ENCODE peak calls at places on chromosomes 5 and 9, in ten cellular contexts. One of them, this sample, is unnamed.

GRCh38 chr5:80125022-80125961 is 90.1 kb downstream of the THBS4 start:
- DNase-seq in nephron progenitor cell: no peak
- DNase-seq in cardiac muscle cell: no peak
- DNase-seq in activated naive CD4-positive, alpha-beta T cell treated with anti-CD3 and anti-CD28 coated beads for 36 hours: no peak
- DNase-seq in GM13977: peak
- DNase-seq in NCI-H460: no peak
- DNase-seq in psoas muscle: no peak
- DNase-seq in vagina: no peak
- DNase-seq in activated T-helper 1 cell treated with Interleukin-2 at 50 U/mL for 16 hours: no peak
- DNase-seq in T-helper 9 cell: no peak
- DNase-seq in this sample: no peak

GRCh38 chr5:169873642-169874041 is 106.7 kb downstream of the INSYN2B start:
- DNase-seq in nephron progenitor cell: no peak
- DNase-seq in cardiac muscle cell: peak
- DNase-seq in activated naive CD4-positive, alpha-beta T cell treated with anti-CD3 and anti-CD28 coated beads for 36 hours: no peak
- DNase-seq in GM13977: no peak
- DNase-seq in NCI-H460: no peak
- DNase-seq in psoas muscle: peak
- DNase-seq in vagina: no peak
- DNase-seq in activated T-helper 1 cell treated with Interleukin-2 at 50 U/mL for 16 hours: no peak
- DNase-seq in T-helper 9 cell: no peak
- DNase-seq in this sample: no peak

GRCh38 chr9:137971477-137972138 is 94.0 kb downstream of the CACNA1B start:
- DNase-seq in nephron progenitor cell: no peak
- DNase-seq in cardiac muscle cell: no peak
- DNase-seq in activated naive CD4-positive, alpha-beta T cell treated with anti-CD3 and anti-CD28 coated beads for 36 hours: no peak
- DNase-seq in GM13977: no peak
- DNase-seq in NCI-H460: no peak
- DNase-seq in psoas muscle: peak
- DNase-seq in vagina: peak
- DNase-seq in activated T-helper 1 cell treated with Interleukin-2 at 50 U/mL for 16 hours: no peak
- DNase-seq in T-helper 9 cell: no peak
- DNase-seq in this sample: no peak

GRCh38 chr5:151381899-151382298 is 34.5 kb upstream of the SLC36A2 start:
- DNase-seq in nephron progenitor cell: no peak
- DNase-seq in cardiac muscle cell: no peak
- DNase-seq in activated naive CD4-positive, alpha-beta T cell treated with anti-CD3 and anti-CD28 coated beads for 36 hours: no peak
- DNase-seq in GM13977: no peak
- DNase-seq in NCI-H460: no peak
- DNase-seq in psoas muscle: no peak
- DNase-seq in vagina: no peak
- DNase-seq in activated T-helper 1 cell treated with Interleukin-2 at 50 U/mL for 16 hours: no peak
- DNase-seq in T-helper 9 cell: no peak
- DNase-seq in this sample: no peak

GRCh38 chr9:114174876-114175771 is 19.8 kb downstream of the COL27A1 start:
- DNase-seq in nephron progenitor cell: no peak
- DNase-seq in cardiac muscle cell: peak
- DNase-seq in activated naive CD4-positive, alpha-beta T cell treated with anti-CD3 and anti-CD28 coated beads for 36 hours: no peak
- DNase-seq in GM13977: no peak
- DNase-seq in NCI-H460: no peak
- DNase-seq in psoas muscle: peak
- DNase-seq in vagina: no peak
- DNase-seq in activated T-helper 1 cell treated with Interleukin-2 at 50 U/mL for 16 hours: no peak
- DNase-seq in T-helper 9 cell: no peak
- DNase-seq in this sample: no peak

GRCh38 chr5:2129581-2130272 is 247.0 kb upstream of the IRX4 start:
- DNase-seq in nephron progenitor cell: no peak
- DNase-seq in cardiac muscle cell: no peak
- DNase-seq in activated naive CD4-positive, alpha-beta T cell treated with anti-CD3 and anti-CD28 coated beads for 36 hours: no peak
- DNase-seq in GM13977: no peak
- DNase-seq in NCI-H460: no peak
- DNase-seq in psoas muscle: no peak
- DNase-seq in vagina: no peak
- DNase-seq in activated T-helper 1 cell treated with Interleukin-2 at 50 U/mL for 16 hours: no peak
- DNase-seq in T-helper 9 cell: no peak
- DNase-seq in this sample: no peak

GRCh38 chr5:121503111-121503840 is 348.4 kb upstream of the FTMT start:
- DNase-seq in nephron progenitor cell: peak
- DNase-seq in cardiac muscle cell: peak
- DNase-seq in activated naive CD4-positive, alpha-beta T cell treated with anti-CD3 and anti-CD28 coated beads for 36 hours: no peak
- DNase-seq in GM13977: no peak
- DNase-seq in NCI-H460: no peak
- DNase-seq in psoas muscle: no peak
- DNase-seq in vagina: no peak
- DNase-seq in activated T-helper 1 cell treated with Interleukin-2 at 50 U/mL for 16 hours: no peak
- DNase-seq in T-helper 9 cell: no peak
- DNase-seq in this sample: no peak

GRCh38 chr9:134475051-134475790 is 149.0 kb downstream of the RXRA start:
- DNase-seq in nephron progenitor cell: no peak
- DNase-seq in cardiac muscle cell: peak
- DNase-seq in activated naive CD4-positive, alpha-beta T cell treated with anti-CD3 and anti-CD28 coated beads for 36 hours: peak
- DNase-seq in GM13977: peak
- DNase-seq in NCI-H460: no peak
- DNase-seq in psoas muscle: peak
- DNase-seq in vagina: no peak
- DNase-seq in activated T-helper 1 cell treated with Interleukin-2 at 50 U/mL for 16 hours: no peak
- DNase-seq in T-helper 9 cell: no peak
- DNase-seq in this sample: peak

GRCh38 chr9:88378317-88378716 is 9.9 kb upstream of the SPIN1 start:
- DNase-seq in nephron progenitor cell: no peak
- DNase-seq in cardiac muscle cell: peak
- DNase-seq in activated naive CD4-positive, alpha-beta T cell treated with anti-CD3 and anti-CD28 coated beads for 36 hours: no peak
- DNase-seq in GM13977: no peak
- DNase-seq in NCI-H460: no peak
- DNase-seq in psoas muscle: no peak
- DNase-seq in vagina: no peak
- DNase-seq in activated T-helper 1 cell treated with Interleukin-2 at 50 U/mL for 16 hours: no peak
- DNase-seq in T-helper 9 cell: no peak
- DNase-seq in this sample: no peak

GRCh38 chr9:72006481-72006880 is 53.9 kb downstream of the C9orf57 start:
- DNase-seq in nephron progenitor cell: no peak
- DNase-seq in cardiac muscle cell: no peak
- DNase-seq in activated naive CD4-positive, alpha-beta T cell treated with anti-CD3 and anti-CD28 coated beads for 36 hours: no peak
- DNase-seq in GM13977: no peak
- DNase-seq in NCI-H460: no peak
- DNase-seq in psoas muscle: no peak
- DNase-seq in vagina: no peak
- DNase-seq in activated T-helper 1 cell treated with Interleukin-2 at 50 U/mL for 16 hours: no peak
- DNase-seq in T-helper 9 cell: no peak
- DNase-seq in this sample: peak

GRCh38 chr5:124651663-124652513 is 94.6 kb downstream of the ZNF608 start:
- DNase-seq in nephron progenitor cell: peak
- DNase-seq in cardiac muscle cell: peak
- DNase-seq in activated naive CD4-positive, alpha-beta T cell treated with anti-CD3 and anti-CD28 coated beads for 36 hours: no peak
- DNase-seq in GM13977: peak
- DNase-seq in NCI-H460: peak
- DNase-seq in psoas muscle: peak
- DNase-seq in vagina: no peak
- DNase-seq in activated T-helper 1 cell treated with Interleukin-2 at 50 U/mL for 16 hours: no peak
- DNase-seq in T-helper 9 cell: no peak
- DNase-seq in this sample: peak

GRCh38 chr5:180467028-180467427 is 27.2 kb upstream of the CNOT6 start:
- DNase-seq in nephron progenitor cell: no peak
- DNase-seq in cardiac muscle cell: peak
- DNase-seq in activated naive CD4-positive, alpha-beta T cell treated with anti-CD3 and anti-CD28 coated beads for 36 hours: no peak
- DNase-seq in GM13977: no peak
- DNase-seq in NCI-H460: peak
- DNase-seq in psoas muscle: peak
- DNase-seq in vagina: no peak
- DNase-seq in activated T-helper 1 cell treated with Interleukin-2 at 50 U/mL for 16 hours: no peak
- DNase-seq in T-helper 9 cell: no peak
- DNase-seq in this sample: peak

GRCh38 chr5:173472164-173472563 is 143.9 kb upstream of the STC2 start:
- DNase-seq in nephron progenitor cell: no peak
- DNase-seq in cardiac muscle cell: peak
- DNase-seq in activated naive CD4-positive, alpha-beta T cell treated with anti-CD3 and anti-CD28 coated beads for 36 hours: no peak
- DNase-seq in GM13977: no peak
- DNase-seq in NCI-H460: peak
- DNase-seq in psoas muscle: peak
- DNase-seq in vagina: no peak
- DNase-seq in activated T-helper 1 cell treated with Interleukin-2 at 50 U/mL for 16 hours: no peak
- DNase-seq in T-helper 9 cell: no peak
- DNase-seq in this sample: peak

GRCh38 chr9:34524349-34524748 is 1.6 kb upstream of the ENHO start:
- DNase-seq in nephron progenitor cell: no peak
- DNase-seq in cardiac muscle cell: no peak
- DNase-seq in activated naive CD4-positive, alpha-beta T cell treated with anti-CD3 and anti-CD28 coated beads for 36 hours: no peak
- DNase-seq in GM13977: no peak
- DNase-seq in NCI-H460: no peak
- DNase-seq in psoas muscle: no peak
- DNase-seq in vagina: no peak
- DNase-seq in activated T-helper 1 cell treated with Interleukin-2 at 50 U/mL for 16 hours: no peak
- DNase-seq in T-helper 9 cell: no peak
- DNase-seq in this sample: no peak

GRCh38 chr5:77180167-77181081 is 30.1 kb upstream of the PDE8B start:
- DNase-seq in nephron progenitor cell: peak
- DNase-seq in cardiac muscle cell: peak
- DNase-seq in activated naive CD4-positive, alpha-beta T cell treated with anti-CD3 and anti-CD28 coated beads for 36 hours: peak
- DNase-seq in GM13977: no peak
- DNase-seq in NCI-H460: no peak
- DNase-seq in psoas muscle: peak
- DNase-seq in vagina: no peak
- DNase-seq in activated T-helper 1 cell treated with Interleukin-2 at 50 U/mL for 16 hours: no peak
- DNase-seq in T-helper 9 cell: no peak
- DNase-seq in this sample: no peak

GRCh38 chr5:98065261-98065909 is 708.1 kb upstream of the RGMB start:
- DNase-seq in nephron progenitor cell: no peak
- DNase-seq in cardiac muscle cell: no peak
- DNase-seq in activated naive CD4-positive, alpha-beta T cell treated with anti-CD3 and anti-CD28 coated beads for 36 hours: no peak
- DNase-seq in GM13977: no peak
- DNase-seq in NCI-H460: no peak
- DNase-seq in psoas muscle: no peak
- DNase-seq in vagina: no peak
- DNase-seq in activated T-helper 1 cell treated with Interleukin-2 at 50 U/mL for 16 hours: no peak
- DNase-seq in T-helper 9 cell: no peak
- DNase-seq in this sample: no peak

GRCh38 chr9:22037954-22038690 is 29.0 kb upstream of the CDKN2B start:
- DNase-seq in nephron progenitor cell: no peak
- DNase-seq in cardiac muscle cell: peak
- DNase-seq in activated naive CD4-positive, alpha-beta T cell treated with anti-CD3 and anti-CD28 coated beads for 36 hours: no peak
- DNase-seq in GM13977: no peak
- DNase-seq in NCI-H460: no peak
- DNase-seq in psoas muscle: no peak
- DNase-seq in vagina: no peak
- DNase-seq in activated T-helper 1 cell treated with Interleukin-2 at 50 U/mL for 16 hours: no peak
- DNase-seq in T-helper 9 cell: no peak
- DNase-seq in this sample: no peak

GRCh38 chr5:150113047-150113744 is 26.8 kb upstream of the CSF1R start:
- DNase-seq in nephron progenitor cell: no peak
- DNase-seq in cardiac muscle cell: peak
- DNase-seq in activated naive CD4-positive, alpha-beta T cell treated with anti-CD3 and anti-CD28 coated beads for 36 hours: no peak
- DNase-seq in GM13977: peak
- DNase-seq in NCI-H460: no peak
- DNase-seq in psoas muscle: no peak
- DNase-seq in vagina: peak
- DNase-seq in activated T-helper 1 cell treated with Interleukin-2 at 50 U/mL for 16 hours: no peak
- DNase-seq in T-helper 9 cell: no peak
- DNase-seq in this sample: peak

GRCh38 chr5:170262061-170262764 is 29.4 kb downstream of the C5orf58 start:
- DNase-seq in nephron progenitor cell: no peak
- DNase-seq in cardiac muscle cell: no peak
- DNase-seq in activated naive CD4-positive, alpha-beta T cell treated with anti-CD3 and anti-CD28 coated beads for 36 hours: peak
- DNase-seq in GM13977: no peak
- DNase-seq in NCI-H460: no peak
- DNase-seq in psoas muscle: no peak
- DNase-seq in vagina: no peak
- DNase-seq in activated T-helper 1 cell treated with Interleukin-2 at 50 U/mL for 16 hours: no peak
- DNase-seq in T-helper 9 cell: peak
- DNase-seq in this sample: no peak

GRCh38 chr5:109885205-109885604 is 195.5 kb downstream of the MAN2A1 start:
- DNase-seq in nephron progenitor cell: no peak
- DNase-seq in cardiac muscle cell: no peak
- DNase-seq in activated naive CD4-positive, alpha-beta T cell treated with anti-CD3 and anti-CD28 coated beads for 36 hours: no peak
- DNase-seq in GM13977: no peak
- DNase-seq in NCI-H460: no peak
- DNase-seq in psoas muscle: no peak
- DNase-seq in vagina: no peak
- DNase-seq in activated T-helper 1 cell treated with Interleukin-2 at 50 U/mL for 16 hours: no peak
- DNase-seq in T-helper 9 cell: no peak
- DNase-seq in this sample: no peak